ENCODE peak calls at places on chromosomes 7 and 10, in four cellular contexts. T is K562, Y is GM12878, P is HepG2. B is an unnamed sample.

GRCh38 chr10:104032144-104032775 is 53.4 kb downstream of the COL17A1 start:
- DNase-seq in P (no peak), T (no peak), Y (no peak), B (no peak)

GRCh38 chr10:119370046-119370770 is 162.8 kb downstream of the GRK5 start:
- DNase-seq in Y (no peak), P (no peak), T (no peak), B (no peak)

GRCh38 chr7:85392789-85393188 is 205.9 kb upstream of the SEMA3D start:
- DNase-seq in T (no peak), P (no peak), Y (no peak), B (no peak)

GRCh38 chr10:23399701-23400144 is 39.2 kb upstream of the OTUD1 start:
- DNase-seq in T (no peak), Y (no peak), P (peak), B (no peak)

GRCh38 chr7:135147341-135147898 is 452 bp upstream of the TMEM140 start:
- DNase-seq in P (no peak), Y (no peak), T (no peak), B (no peak)

GRCh38 chr10:35079763-35080162 is 10.4 kb downstream of the CUL2 start:
- DNase-seq in T (no peak), Y (no peak), P (no peak), B (no peak)

GRCh38 chr10:120403109-120403508 is 53.9 kb upstream of the PLPP4 start:
- DNase-seq in T (no peak), P (no peak), Y (no peak), B (no peak)

GRCh38 chr7:117124585-117125220 is 171.4 kb downstream of the ST7 start:
- DNase-seq in P (peak), T (peak), Y (peak), B (no peak)

GRCh38 chr10:130878131-130878530 is 433.4 kb downstream of the TCERG1L start:
- DNase-seq in T (no peak), Y (no peak), P (no peak), B (no peak)

GRCh38 chr7:47449810-47450586 is 131.9 kb downstream of the TNS3 start:
- DNase-seq in P (no peak), Y (no peak), T (no peak), B (no peak)

GRCh38 chr10:45444976-45445898 is 71.2 kb downstream of the ALOX5 start:
- DNase-seq in Y (no peak), T (no peak), P (no peak), B (no peak)

GRCh38 chr7:22378199-22378961 is 21.4 kb upstream of the RAPGEF5 start:
- DNase-seq in P (peak), Y (no peak), T (no peak), B (no peak)

GRCh38 chr7:22814261-22815208 is 8.1 kb downstream of the TOMM7 start:
- DNase-seq in T (no peak), P (peak), Y (no peak), B (no peak)

GRCh38 chr10:117552156-117552620 is 9.6 kb downstream of the EMX2 start:
- DNase-seq in P (no peak), T (no peak), Y (no peak), B (peak)

GRCh38 chr10:72292223-72292691 is 18.5 kb downstream of the DDIT4 start:
- DNase-seq in P (no peak), Y (no peak), T (no peak), B (no peak)

DNA sequence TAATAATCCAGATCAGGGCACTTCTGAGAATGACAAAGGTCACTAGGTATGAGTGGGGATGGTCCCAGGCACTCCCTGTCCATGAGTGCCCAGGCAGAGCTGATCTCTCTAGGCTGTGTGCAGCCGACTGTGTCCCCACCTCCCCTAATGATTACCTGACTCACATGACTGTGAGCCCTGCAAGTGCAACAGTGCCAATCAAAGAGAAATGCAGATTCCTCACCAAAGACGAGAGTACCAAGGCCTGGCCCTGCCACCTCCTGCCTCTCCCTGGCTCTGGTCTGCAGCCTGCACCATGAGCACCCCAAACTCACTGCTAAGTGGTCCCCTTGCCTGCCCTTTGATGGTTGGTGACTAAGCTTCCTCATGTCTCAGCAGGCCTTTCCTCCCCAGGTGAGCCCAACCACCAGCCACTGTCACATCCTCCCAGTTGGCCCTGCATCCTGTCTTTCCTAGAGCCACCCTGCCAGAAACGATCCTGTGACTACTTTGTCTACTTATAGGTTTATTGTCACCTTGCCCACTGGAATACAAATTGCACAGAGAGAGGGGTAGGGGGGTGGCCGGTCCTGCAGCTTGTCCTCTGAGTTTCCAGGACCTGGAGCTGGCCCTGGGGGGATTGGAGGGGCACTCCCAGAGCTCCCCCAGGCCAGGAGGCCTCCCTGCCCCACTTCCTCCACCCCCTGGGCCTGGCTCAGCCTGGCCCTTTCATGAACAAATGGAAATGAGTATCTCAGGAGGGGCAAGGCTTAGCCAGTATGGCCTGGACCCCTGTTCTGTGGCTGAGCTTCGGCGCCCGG is 22.4 kb upstream of the GDF10 start:
- DNase-seq in T (no peak), Y (no peak), P (no peak), B (no peak)
- TF ChIP-seq HDAC6 in T (no peak), Y (no peak), P (no peak), B (no peak)

GRCh38 chr10:21278491-21279216 is 246.8 kb downstream of the SKIDA1 start:
- DNase-seq in Y (peak), P (peak), T (peak), B (peak)
- TF ChIP-seq HDAC6 in Y (no peak), P (no peak), T (no peak), B (no peak)

GRCh38 chr10:17992266-17992665 is 40.5 kb downstream of the SLC39A12 start:
- DNase-seq in Y (no peak), P (no peak), T (no peak), B (no peak)

GRCh38 chr10:17989908-17990767 is 38.4 kb downstream of the SLC39A12 start:
- DNase-seq in Y (peak), P (no peak), T (no peak), B (no peak)

GRCh38 chr10:17993361-17993760 is 41.6 kb downstream of the SLC39A12 start:
- DNase-seq in T (no peak), Y (no peak), P (no peak), B (no peak)
- TF ChIP-seq HDAC6 in T (no peak), Y (no peak), P (no peak), B (no peak)

GRCh38 chr10:79417731-79418130 is 27.7 kb downstream of the ZCCHC24 start:
- DNase-seq in T (no peak), P (no peak), Y (no peak), B (no peak)

GRCh38 chr10:79416578-79417255 is 28.7 kb downstream of the ZCCHC24 start:
- DNase-seq in Y (no peak), T (no peak), P (no peak), B (no peak)

GRCh38 chr10:79414714-79415113 is 30.7 kb downstream of the ZCCHC24 start:
- DNase-seq in T (no peak), Y (no peak), P (no peak), B (no peak)

GRCh38 chr10:79417266-79417665 is 28.2 kb downstream of the ZCCHC24 start:
- DNase-seq in T (no peak), P (no peak), Y (no peak), B (no peak)

DNA sequence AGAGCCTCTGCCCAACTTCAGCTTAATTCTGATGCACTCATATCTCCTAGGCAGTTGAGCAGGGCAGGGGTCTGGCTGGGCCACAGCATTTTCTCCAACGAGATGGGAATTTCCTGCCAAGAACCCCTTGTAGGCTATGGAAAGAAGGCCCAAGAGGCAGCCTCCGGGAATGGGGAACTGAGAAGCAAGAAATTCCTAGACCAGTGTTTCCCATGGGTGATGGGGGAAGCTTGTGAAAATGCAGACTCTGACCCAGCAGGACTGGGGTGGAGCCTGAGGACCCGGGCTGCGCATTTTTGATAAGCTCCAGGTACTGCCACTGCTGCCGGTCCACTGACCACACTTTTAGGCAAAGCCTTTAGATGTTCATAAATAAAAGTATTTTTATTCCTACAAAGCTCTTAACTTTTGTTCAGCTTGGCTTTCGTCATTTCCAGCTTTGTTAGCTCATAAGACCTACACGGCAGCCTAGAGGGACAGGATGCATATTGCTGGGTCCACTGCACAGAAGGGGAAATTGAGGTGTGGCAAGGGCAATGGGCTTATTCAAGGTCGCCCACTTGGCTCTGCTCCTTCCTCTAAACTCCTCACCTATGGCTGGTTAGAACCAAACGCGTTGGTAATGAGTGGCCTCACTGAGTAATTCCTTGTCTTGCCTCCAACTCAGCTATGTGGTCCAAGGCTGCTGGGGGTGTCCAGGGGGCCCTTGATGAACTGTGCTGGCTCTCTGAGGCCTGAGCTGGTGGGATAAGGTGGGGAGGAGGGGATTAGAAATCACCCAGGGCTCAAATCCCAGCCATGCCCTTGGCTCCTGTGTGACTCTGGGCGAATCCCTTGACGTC is 29.5 kb downstream of the ZCCHC24 start:
- DNase-seq in Y (no peak), P (no peak), T (peak), B (no peak)
- TF ChIP-seq HDAC6 in Y (no peak), P (no peak), T (no peak), B (no peak)

GRCh38 chr7:126778101-126778500 is 474.6 kb downstream of the GRM8 start:
- DNase-seq in Y (no peak), P (no peak), T (no peak), B (no peak)
- TF ChIP-seq HDAC6 in Y (no peak), P (no peak), T (no peak), B (no peak)

GRCh38 chr7:12895296-12895695 is 207.9 kb downstream of the ARL4A start:
- DNase-seq in P (no peak), Y (no peak), T (no peak), B (no peak)
- TF ChIP-seq HDAC6 in P (no peak), Y (no peak), T (no peak), B (no peak)

GRCh38 chr10:36720931-36721330 is 404.5 kb upstream of the ANKRD30A start:
- DNase-seq in Y (no peak), T (no peak), P (no peak), B (no peak)

GRCh38 chr10:36722777-36723176 is 402.6 kb upstream of the ANKRD30A start:
- DNase-seq in P (no peak), Y (no peak), T (no peak), B (no peak)

GRCh38 chr10:36730316-36730715 is 395.1 kb upstream of the ANKRD30A start:
- DNase-seq in P (no peak), Y (no peak), T (no peak), B (no peak)

GRCh38 chr10:36721851-36722250 is 403.5 kb upstream of the ANKRD30A start:
- DNase-seq in T (no peak), Y (no peak), P (no peak), B (no peak)

DNA sequence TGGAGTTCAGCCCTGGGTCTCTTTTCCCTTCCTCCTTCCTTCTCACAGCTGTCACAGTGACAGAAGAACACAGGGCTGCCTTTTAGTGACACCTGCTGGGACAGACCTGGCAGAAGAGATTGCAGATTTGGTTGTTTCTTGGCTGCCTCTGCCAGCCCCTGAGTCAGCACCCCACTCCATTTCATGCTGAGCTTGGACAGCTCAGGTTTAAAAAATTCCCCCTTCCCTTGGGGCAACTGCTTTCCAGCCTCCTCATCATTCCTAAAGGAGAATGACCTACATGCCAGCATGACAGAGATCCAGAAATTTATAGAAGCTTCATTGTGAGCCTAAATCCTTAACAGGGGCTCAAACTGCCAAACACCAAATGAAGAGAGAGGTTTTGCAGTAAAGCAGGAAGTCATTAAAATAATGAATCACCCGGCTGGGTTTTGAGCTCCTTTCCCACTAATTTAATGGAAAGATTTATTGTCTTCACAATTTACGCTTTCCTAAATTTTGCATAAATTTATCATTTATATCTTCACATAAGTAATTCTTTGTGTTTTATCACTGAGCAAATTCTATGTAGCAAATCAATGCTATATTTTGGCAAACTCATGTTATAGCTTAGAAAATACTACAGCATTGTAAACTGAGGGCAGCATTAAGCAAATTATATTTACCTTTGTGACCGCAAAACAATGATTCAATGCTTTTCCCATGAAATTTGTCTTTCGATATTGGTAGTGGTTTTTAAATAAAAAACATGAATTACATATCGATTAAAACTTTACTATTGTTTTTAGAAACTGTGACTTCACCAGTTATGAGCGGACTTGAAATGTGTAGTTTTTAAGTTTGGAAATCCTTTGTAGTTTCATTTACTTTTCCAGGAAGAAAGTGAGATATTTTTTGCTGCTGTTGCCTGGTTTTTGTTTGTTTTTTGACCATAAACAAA is 399.5 kb upstream of the ANKRD30A start:
- DNase-seq in T (no peak), Y (no peak), P (peak), B (peak)
- TF ChIP-seq HDAC6 in T (no peak), Y (no peak), P (no peak), B (no peak)

GRCh38 chr10:92407305-92408016 is 116.5 kb downstream of the MARCHF5 start:
- DNase-seq in Y (no peak), T (no peak), P (no peak), B (no peak)
- TF ChIP-seq HDAC6 in Y (no peak), T (no peak), P (no peak), B (no peak)

B was measured in H1.